ENCODE peak calls at places on chromosomes 5 and 9, in four cellular contexts. N, Q, Y and H are unnamed samples.

GRCh38 chr5:16552666-16553343 is 64.0 kb downstream of the RETREG1 start:
- DNase-seq in N (peak; percentile 49), Q (peak; percentile 54), Y (peak; percentile 64), H (no peak)

GRCh38 chr5:20972419-20972925 is 984.5 kb upstream of the CDH18 start:
- DNase-seq in N (no peak), Q (peak; percentile 3), Y (no peak), H (peak; percentile 89)

GRCh38 chr5:142770650-142771609 is 753 bp downstream of the ARHGAP26 start:
- DNase-seq in N (no peak), Q (peak; percentile 69), Y (peak; percentile 39), H (no peak)

GRCh38 chr9:71223953-71224538 is 102.6 kb upstream of the TRPM3 start:
- DNase-seq in N (no peak), Q (peak; percentile 7), Y (no peak), H (no peak)

GRCh38 chr5:177357459-177358332 is at the start of gene RGS14:
- DNase-seq in N (no peak), Q (no peak), Y (no peak), H (no peak)

GRCh38 chr5:135395451-135395850 is 3.6 kb downstream of the MACROH2A1 start:
- DNase-seq in N (no peak), Q (no peak), Y (peak; percentile 63), H (no peak)

GRCh38 chr5:425714-426113 is 17.3 kb upstream of the EXOC3 start:
- DNase-seq in N (no peak), Q (no peak), Y (no peak), H (no peak)

GRCh38 chr5:178625679-178626483 is 969 bp downstream of the CLK4 start:
- DNase-seq in N (no peak), Q (no peak), Y (no peak), H (no peak)

GRCh38 chr5:117182104-117182503 is 607.5 kb upstream of the SEMA6A start:
- DNase-seq in N (no peak), Q (no peak), Y (no peak), H (no peak)

GRCh38 chr9:10806873-10807272 is 194.1 kb upstream of the PTPRD start:
- DNase-seq in N (no peak), Q (no peak), Y (no peak), H (no peak)

GRCh38 chr5:176438959-176439757 is 9.0 kb upstream of the FAF2 start:
- DNase-seq in N (no peak), Q (peak; percentile 94), Y (no peak), H (no peak)

GRCh38 chr5:15326932-15327331 is 173.0 kb upstream of the FBXL7 start:
- DNase-seq in N (no peak), Q (no peak), Y (no peak), H (no peak)

GRCh38 chr5:164191240-164191639 is 685.8 kb downstream of the MAT2B start:
- DNase-seq in N (no peak), Q (peak; percentile 14), Y (no peak), H (no peak)

GRCh38 chr9:37555786-37556185 is 20.4 kb downstream of the FBXO10 start:
- DNase-seq in N (no peak), Q (no peak), Y (no peak), H (no peak)

GRCh38 chr9:33272061-33272460 is 7.2 kb downstream of the CHMP5 start:
- DNase-seq in N (no peak), Q (no peak), Y (no peak), H (no peak)

GRCh38 chr9:88531920-88532319 is 3.1 kb upstream of the NXNL2 start:
- DNase-seq in N (no peak), Q (no peak), Y (no peak), H (no peak)

GRCh38 chr9:112439825-112440224 is 46.8 kb upstream of the KIAA1958 start:
- DNase-seq in N (no peak), Q (no peak), Y (no peak), H (no peak)
- TF ChIP-seq TCF7L2 in N (no peak), Q (no peak), Y (no peak), H (no peak)

DNA sequence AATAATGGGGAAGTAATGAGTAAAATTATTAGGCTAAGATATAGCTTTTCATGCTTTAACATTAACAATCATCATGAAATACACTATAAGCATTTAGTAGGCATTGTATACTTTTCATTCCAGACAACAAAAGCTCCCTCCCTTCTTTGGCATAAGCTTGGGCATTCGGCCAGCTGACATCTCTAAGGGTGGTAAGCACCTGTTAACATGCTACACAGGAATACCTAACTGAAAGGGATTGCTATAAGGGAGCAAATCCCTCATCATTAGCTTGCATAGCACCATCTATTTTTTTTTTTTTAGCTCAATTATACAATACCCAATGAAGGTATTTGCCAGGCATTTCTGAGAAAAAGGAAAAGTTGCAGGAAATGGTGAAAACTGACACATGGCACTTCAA is 16.6 kb downstream of the STRBP start:
- DNase-seq in N (no peak), Q (no peak), Y (no peak), H (no peak)
- TF ChIP-seq CTCF in N (no peak), Q (no peak), Y (no peak), H (no peak)

GRCh38 chr5:78576376-78576775 is 72.2 kb downstream of the LHFPL2 start:
- DNase-seq in N (no peak), Q (no peak), Y (no peak), H (no peak)

GRCh38 chr5:78574157-78574673 is 74.4 kb downstream of the LHFPL2 start:
- DNase-seq in N (no peak), Q (no peak), Y (no peak), H (no peak)

GRCh38 chr5:78573318-78573717 is 75.3 kb downstream of the LHFPL2 start:
- DNase-seq in N (no peak), Q (no peak), Y (no peak), H (no peak)

GRCh38 chr5:78577051-78577807 is 71.3 kb downstream of the LHFPL2 start:
- DNase-seq in N (no peak), Q (no peak), Y (no peak), H (no peak)

GRCh38 chr5:78574731-78575161 is 73.8 kb downstream of the LHFPL2 start:
- DNase-seq in N (no peak), Q (peak; percentile 52), Y (no peak), H (no peak)
- TF ChIP-seq TCF7L2 in N (no peak), Q (no peak), Y (no peak), H (no peak)

GRCh38 chr5:134132372-134133212 is 18.1 kb downstream of the TCF7 start:
- DNase-seq in N (no peak), Q (no peak), Y (no peak), H (no peak)
- TF ChIP-seq CTCF in N (no peak), Q (no peak), Y (peak; percentile 26), H (no peak)

DNA sequence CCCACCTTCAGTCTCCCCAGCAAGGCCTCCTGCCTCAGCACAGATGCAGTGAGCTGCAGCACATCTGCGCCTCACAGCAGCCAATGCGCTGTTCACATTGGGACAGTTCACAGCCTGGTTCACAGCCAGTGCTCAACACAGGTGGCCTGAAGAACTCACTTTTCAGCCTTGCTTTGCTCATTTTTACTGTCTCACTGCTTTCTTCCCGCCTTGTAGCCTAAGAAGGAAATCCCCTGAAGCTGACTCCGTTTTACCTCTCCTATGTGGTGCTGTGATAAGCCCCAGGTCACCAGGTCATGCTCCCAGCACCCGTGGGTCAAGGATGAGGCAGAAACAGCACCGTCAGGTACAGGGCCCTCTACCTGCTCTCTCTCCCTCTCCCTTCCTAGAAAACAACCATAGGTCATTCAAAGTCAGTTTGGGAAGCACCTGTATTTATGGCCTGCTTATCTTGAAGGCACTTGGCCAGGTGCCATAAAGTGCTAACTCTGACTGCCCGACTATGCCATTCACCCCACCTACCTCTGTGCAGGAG is 1.1 kb downstream of the GCNT4 start:
- DNase-seq in N (no peak), Q (no peak), Y (no peak), H (no peak)
- TF ChIP-seq TCF7L2 in N (no peak), Q (no peak), Y (no peak), H (no peak)